ENCODE peak calls at places on chromosome 19, in four cellular contexts. Q is activated T-cell treated with anti-CD3 and anti-CD28 coated beads, Interleukin-2, amount 50 U/mL, for 72 hours; K is stimulated activated CD4-positive, alpha-beta T cell treated with anti-CD3 and anti-CD28 coated beads, Interleukin-1b, Interleukin-23, amount 100 ng/mL, for 24 hours; R is brain microvascular endothelial cell. V is an unnamed sample.

GRCh38 chr19:14138576-14139265 is 2.3 kb upstream of the ASF1B start:
- DNase-seq in Q (no peak), K (no peak), R (peak; percentile 46), V (no peak)

GRCh38 chr19:45753548-45753947 is 15.5 kb downstream of the SIX5 start:
- DNase-seq in Q (no peak), K (no peak), R (no peak), V (no peak)

GRCh38 chr19:54207908-54208783 is 7.5 kb downstream of the RPS9 start:
- DNase-seq in Q (peak; percentile 62), K (no peak), R (peak; percentile 40), V (no peak)

GRCh38 chr19:37551123-37551993 is 43.2 kb downstream of the ZNF571 start:
- DNase-seq in Q (peak; percentile 70), K (peak; percentile 17), R (peak; percentile 61), V (peak; percentile 47)

GRCh38 chr19:3098141-3098514 is 4.0 kb downstream of the GNA11 start:
- DNase-seq in Q (no peak), K (no peak), R (no peak), V (no peak)

GRCh38 chr19:55452381-55453325 is 8.8 kb downstream of the ISOC2 start:
- DNase-seq in Q (peak; percentile 41), K (no peak), R (peak; percentile 75), V (no peak)

GRCh38 chr19:13718733-13719132 is 45.6 kb upstream of the MRI1 start:
- DNase-seq in Q (no peak), K (no peak), R (peak; percentile 28), V (no peak)

GRCh38 chr19:7187605-7188339 is 106.4 kb downstream of the INSR start:
- DNase-seq in Q (no peak), K (no peak), R (no peak), V (no peak)

GRCh38 chr19:14383898-14384669 is 2.8 kb downstream of the ADGRE5 start:
- DNase-seq in Q (peak; percentile 75), K (no peak), R (peak; percentile 38), V (peak; percentile 48)

GRCh38 chr19:45615795-45616708 is 14.0 kb upstream of the GPR4 start:
- DNase-seq in Q (peak; percentile 86), K (peak; percentile 73), R (peak; percentile 59), V (peak; percentile 75)

GRCh38 chr19:18419699-18420460 is 682 bp downstream of the SSBP4 start:
- DNase-seq in Q (peak; percentile 66), K (peak; percentile 27), R (no peak), V (peak; percentile 41)

GRCh38 chr19:38862321-38863059 is 12.7 kb upstream of the HNRNPL start:
- DNase-seq in Q (no peak), K (no peak), R (no peak), V (no peak)

GRCh38 chr19:6765738-6766356 is 1.4 kb downstream of the SH2D3A start:
- DNase-seq in Q (no peak), K (no peak), R (no peak), V (no peak)

GRCh38 chr19:42177686-42178019 is 39.8 kb downstream of the DEDD2 start:
- DNase-seq in Q (no peak), K (no peak), R (no peak), V (no peak)

GRCh38 chr19:37997911-37998344 is 90.9 kb downstream of the SIPA1L3 start:
- DNase-seq in Q (peak; percentile 10), K (peak; percentile 5), R (peak; percentile 83), V (no peak)

GRCh38 chr19:6580313-6580712 is 10.6 kb downstream of the CD70 start:
- DNase-seq in Q (no peak), K (no peak), R (no peak), V (no peak)

GRCh38 chr19:35753634-35754364 is 3.0 kb downstream of the HSPB6 start:
- DNase-seq in Q (no peak), K (no peak), R (no peak), V (no peak)

GRCh38 chr19:55189424-55189823 is 9.3 kb upstream of the SYT5 start:
- DNase-seq in Q (no peak), K (no peak), R (peak; percentile 96), V (no peak)

GRCh38 chr19:55196803-55197202 is 12.5 kb downstream of the PTPRH start:
- DNase-seq in Q (no peak), K (no peak), R (no peak), V (no peak)

GRCh38 chr19:40269216-40269940 is 15.8 kb downstream of the AKT2 start:
- DNase-seq in Q (no peak), K (no peak), R (no peak), V (no peak)